ENCODE peak calls at places on chromosomes 11 and 22, in seven cellular contexts. W is fibroblast of the aortic adventitia; H is HCT116; Z is kidney epithelial cell; X is cardiac fibroblast; Q is endothelial cell of umbilical vein; L is naive thymus-derived CD4-positive, alpha-beta T cell. C is an unnamed sample.

GRCh38 chr11:116687458-116688201 is 85.2 kb downstream of the BUD13 start:
- DNase-seq in W (no peak), X (no peak), Z (no peak), H (no peak), Q (no peak), L (no peak), C (no peak)

GRCh38 chr11:26420331-26420730 is 88.4 kb downstream of the ANO3 start:
- DNase-seq in Q (no peak), X (no peak), Z (no peak), L (no peak), W (no peak), H (no peak), C (no peak)

GRCh38 chr11:126394036-126394435 is 38.5 kb downstream of the ST3GAL4 start:
- DNase-seq in X (no peak), H (no peak), Q (no peak), Z (no peak), L (no peak), W (no peak), C (no peak)

GRCh38 chr11:77406396-77406795 is 67.5 kb downstream of the PAK1 start:
- DNase-seq in W (no peak), L (no peak), Q (no peak), Z (no peak), X (no peak), H (no peak), C (no peak)

GRCh38 chr22:48083502-48083901 is 1321.1 kb downstream of the TBC1D22A start:
- DNase-seq in L (no peak), H (no peak), X (no peak), Z (no peak), Q (no peak), W (no peak), C (no peak)

GRCh38 chr11:95058622-95059021 is 8.1 kb upstream of the SRSF8 start:
- DNase-seq in X (no peak), H (no peak), L (no peak), Q (no peak), Z (no peak), W (no peak), C (no peak)

GRCh38 chr11:119415517-119415916 is 7.5 kb downstream of the THY1 start:
- DNase-seq in Z (no peak), H (no peak), L (no peak), X (no peak), Q (no peak), W (no peak), C (no peak)

GRCh38 chr11:70410276-70410675 is 11.9 kb downstream of the CTTN start:
- DNase-seq in Z (no peak), Q (no peak), L (no peak), X (no peak), H (no peak), W (no peak), C (no peak)

GRCh38 chr11:85826096-85826855 is 15.3 kb upstream of the SYTL2 start:
- DNase-seq in W (peak), Z (no peak), L (no peak), H (no peak), X (peak), Q (peak), C (no peak)

GRCh38 chr11:46360878-46361277 is 13.6 kb downstream of the DGKZ start:
- DNase-seq in H (no peak), X (peak), Z (no peak), L (no peak), Q (no peak), W (no peak), C (no peak)

GRCh38 chr11:35663408-35663702 is 780 bp downstream of the TRIM44 start:
- DNase-seq in Q (no peak), X (no peak), Z (no peak), L (no peak), H (no peak), W (no peak), C (no peak)

GRCh38 chr11:35412285-35412684 is 7.1 kb downstream of the SLC1A2 start:
- DNase-seq in H (no peak), X (peak), W (peak), L (no peak), Z (no peak), Q (peak), C (no peak)

GRCh38 chr11:79600747-79601146 is 159.9 kb upstream of the TENM4 start:
- DNase-seq in Q (no peak), X (no peak), Z (no peak), L (no peak), H (no peak), W (no peak), C (no peak)

GRCh38 chr11:94142308-94143277 is 14.0 kb downstream of the PANX1 start:
- DNase-seq in Z (no peak), W (peak), L (no peak), H (no peak), X (peak), Q (peak), C (no peak)

GRCh38 chr11:65791719-65792213 is 4.9 kb downstream of the OVOL1 start:
- DNase-seq in X (no peak), Q (no peak), W (no peak), L (no peak), Z (no peak), H (no peak), C (no peak)

GRCh38 chr11:110890995-110891394 is 178.8 kb upstream of the ARHGAP20 start:
- DNase-seq in Q (no peak), W (no peak), H (no peak), Z (no peak), L (no peak), X (no peak), C (no peak)

GRCh38 chr11:1637628-1638027 is 8.1 kb downstream of the KRTAP5-5 start:
- DNase-seq in H (no peak), X (no peak), Q (no peak), L (no peak), Z (no peak), W (no peak), C (no peak)

GRCh38 chr11:19027829-19028595 is 32.5 kb downstream of the MRGPRX2 start:
- DNase-seq in Q (peak), W (peak), Z (peak), H (peak), X (peak), L (no peak), C (peak)

GRCh38 chr22:44080936-44081853 is 57.1 kb downstream of the PARVB start:
- DNase-seq in X (peak), H (peak), Z (peak), Q (peak), L (peak), W (peak), C (no peak)

GRCh38 chr11:18065572-18065971 is 19.5 kb upstream of the TPH1 start:
- DNase-seq in X (no peak), L (no peak), H (no peak), Z (no peak), W (no peak), Q (no peak), C (no peak)

GRCh38 chr11:47950396-47950795 is 30.0 kb upstream of the PTPRJ start:
- DNase-seq in Z (no peak), X (peak), H (no peak), Q (no peak), L (peak), W (peak), C (no peak)

GRCh38 chr11:9982127-9982795 is 311.8 kb downstream of the SBF2 start:
- DNase-seq in L (no peak), H (no peak), Q (peak), X (peak), W (no peak), Z (no peak), C (no peak)

GRCh38 chr11:130042093-130042591 is 27.6 kb upstream of the APLP2 start:
- DNase-seq in W (peak), L (no peak), Z (peak), H (no peak), X (peak), Q (peak), C (peak)

GRCh38 chr11:130032931-130033330 is 30.3 kb upstream of the PRDM10 start:
- DNase-seq in H (no peak), Q (no peak), Z (no peak), W (no peak), X (no peak), L (no peak), C (no peak)

GRCh38 chr11:130037881-130038601 is 31.7 kb upstream of the APLP2 start:
- DNase-seq in H (no peak), Z (no peak), L (no peak), Q (peak), W (no peak), X (peak), C (no peak)

GRCh38 chr11:130040281-130040940 is 29.3 kb upstream of the APLP2 start:
- DNase-seq in W (no peak), Z (no peak), L (no peak), X (no peak), Q (no peak), H (no peak), C (no peak)

GRCh38 chr11:130037058-130037457 is 32.6 kb upstream of the APLP2 start:
- DNase-seq in Z (peak), H (no peak), Q (peak), L (no peak), W (peak), X (peak), C (peak)
- H3K4me3 ChIP-seq in Z (no peak), H (no peak), Q (no peak), L (no peak), W (no peak), X (no peak), C (no peak)

DNA sequence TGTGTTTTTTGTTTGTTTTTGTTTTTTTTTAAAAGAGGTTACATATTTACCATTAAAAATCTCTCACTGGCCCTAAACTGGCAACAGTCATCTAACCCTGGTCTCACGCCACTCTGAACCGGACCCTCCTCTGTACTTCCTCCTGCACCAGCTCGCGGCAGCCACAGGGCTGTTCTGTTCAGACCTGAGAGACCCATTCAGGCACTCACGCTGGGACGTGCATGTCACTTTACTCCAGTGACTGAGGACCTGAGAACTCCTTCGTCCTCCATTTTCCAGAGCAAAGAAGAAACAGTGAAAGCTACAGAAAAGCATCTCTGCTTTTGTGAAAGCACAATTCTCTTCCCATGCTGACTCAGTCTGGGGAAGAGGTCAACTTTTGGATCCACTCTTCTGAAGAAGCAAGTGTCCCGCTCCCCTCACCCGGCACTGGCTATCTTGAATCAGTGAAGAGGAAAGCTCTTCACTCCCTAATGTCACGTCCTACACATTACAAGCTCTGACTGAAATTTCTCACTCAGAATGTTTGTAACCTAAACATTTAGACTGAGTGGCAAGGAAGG is 24.6 kb downstream of the PISD start:
- DNase-seq in L (no peak), Z (no peak), W (no peak), Q (no peak), X (peak), H (no peak), C (no peak)
- H3K4me3 ChIP-seq in L (no peak), Z (no peak), W (no peak), Q (no peak), X (no peak), H (no peak), C (no peak)

GRCh38 chr22:45548991-45549736 is 46.5 kb downstream of the FBLN1 start:
- DNase-seq in Z (no peak), W (peak), X (peak), L (no peak), H (peak), Q (no peak), C (peak)
- H3K4me3 ChIP-seq in Z (no peak), W (no peak), X (no peak), L (no peak), H (peak), Q (no peak), C (no peak)

GRCh38 chr11:62450543-62451242 is 31.9 kb downstream of the SCGB1A1 start:
- DNase-seq in W (no peak), H (no peak), Q (no peak), L (no peak), Z (no peak), X (no peak), C (no peak)
- H3K4me3 ChIP-seq in W (no peak), H (no peak), Q (no peak), L (no peak), Z (no peak), X (no peak), C (no peak)

DNA sequence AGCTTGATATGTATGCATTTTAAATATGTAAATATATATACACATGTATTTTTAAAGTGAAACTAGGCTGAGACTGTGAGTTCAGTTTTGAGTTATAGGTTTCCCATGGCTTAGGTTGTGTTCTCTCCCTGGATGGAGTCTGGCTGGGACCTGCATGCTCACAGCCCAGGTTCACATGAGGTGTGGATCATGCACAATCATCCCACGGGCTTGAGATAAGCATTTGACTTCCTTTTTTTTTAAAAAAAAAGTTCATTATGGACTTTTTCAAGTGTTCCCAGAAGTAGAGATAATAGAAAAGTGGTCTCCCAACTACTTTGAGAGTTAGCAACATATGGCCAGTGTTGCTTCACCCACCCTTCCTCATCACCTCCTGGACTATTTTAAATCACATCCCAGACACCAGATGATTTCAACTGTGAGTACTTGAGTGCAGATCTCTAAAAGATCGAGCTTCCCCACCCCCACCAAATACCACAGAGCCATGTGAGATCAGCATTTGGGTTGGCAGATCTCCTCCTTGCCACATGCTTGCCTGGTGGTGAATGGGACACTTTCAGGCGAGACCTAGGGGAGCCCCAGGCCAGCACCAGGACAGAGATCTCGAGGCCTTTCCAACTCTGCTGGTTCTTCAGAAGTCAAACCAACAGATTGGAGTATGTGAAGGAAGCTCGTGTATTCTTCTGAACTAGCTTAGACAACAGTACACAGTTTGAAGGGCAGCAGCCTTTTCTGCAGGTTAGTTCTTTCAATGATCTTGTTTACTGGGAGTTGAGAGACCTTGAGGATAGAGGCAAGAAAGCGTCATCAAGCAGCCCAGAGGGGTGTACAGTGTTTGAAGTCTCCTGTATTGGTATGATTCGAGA is 15.9 kb downstream of the MED15 start:
- DNase-seq in L (no peak), Q (no peak), Z (no peak), W (peak), X (peak), H (no peak), C (no peak)
- H3K4me3 ChIP-seq in L (no peak), Q (no peak), Z (no peak), W (no peak), X (no peak), H (no peak), C (no peak)

GRCh38 chr22:20015187-20015625 is 1.4 kb downstream of the ARVCF start:
- DNase-seq in L (no peak), X (no peak), H (no peak), Q (no peak), W (no peak), Z (no peak), C (no peak)
- H3K4me3 ChIP-seq in L (no peak), X (no peak), H (peak), Q (no peak), W (no peak), Z (no peak), C (no peak)